ENCODE peak calls at places on chromosomes 11 and 22, in nine cellular contexts. O is PC-3, B is A549, P is mammary epithelial cell, Z is Panc1, I is psoas muscle, E is pancreas, M is AG04449, L is esophagus squamous epithelium. X is an unnamed sample.

GRCh38 chr11:115473167-115473566 is 31.0 kb downstream of the CADM1 start:
- DNase-seq in P (no peak), I (no peak), O (no peak), M (no peak), L (no peak), Z (no peak), B (no peak), E (no peak), X (no peak)

GRCh38 chr11:120404495-120404894 is 68.3 kb downstream of the ARHGEF12 start:
- DNase-seq in P (no peak), L (no peak), O (no peak), I (no peak), M (no peak), B (no peak), Z (no peak), E (no peak), X (no peak)

GRCh38 chr11:61297741-61298140 is 2.6 kb upstream of the VWCE start:
- DNase-seq in I (peak; percentile 42), B (no peak), L (no peak), Z (no peak), M (peak; percentile 40), O (peak; percentile 45), P (peak; percentile 97), E (no peak), X (peak; percentile 88)

GRCh38 chr11:128624269-128625170 is 37.2 kb upstream of the ETS1 start:
- DNase-seq in P (no peak), B (no peak), L (no peak), I (no peak), M (no peak), Z (no peak), E (peak; percentile 49), O (no peak), X (no peak)

GRCh38 chr11:61581931-61582330 is 1.1 kb upstream of the SYT7 start:
- DNase-seq in I (no peak), O (no peak), E (no peak), B (no peak), M (no peak), L (no peak), Z (no peak), P (no peak), X (no peak)

GRCh38 chr22:48749555-48750227 is 1078.0 kb downstream of the BRD1 start:
- DNase-seq in Z (no peak), O (no peak), M (no peak), E (no peak), L (no peak), I (no peak), B (no peak), P (no peak), X (no peak)

GRCh38 chr11:34972892-34973291 is 56.5 kb downstream of the PDHX start:
- DNase-seq in Z (no peak), P (no peak), L (no peak), I (no peak), E (no peak), O (no peak), M (no peak), B (no peak), X (peak; percentile 62)

GRCh38 chr22:26033071-26033470 is 136.2 kb upstream of the SEZ6L start:
- DNase-seq in E (no peak), B (no peak), O (no peak), Z (no peak), L (no peak), M (no peak), P (no peak), I (no peak), X (no peak)

GRCh38 chr11:17653606-17654005 is 65.8 kb upstream of the MYOD1 start:
- DNase-seq in M (no peak), E (no peak), I (no peak), Z (no peak), B (no peak), O (no peak), P (no peak), L (no peak), X (no peak)

GRCh38 chr11:45314900-45315299 is 28.8 kb upstream of the SYT13 start:
- DNase-seq in Z (no peak), I (no peak), O (no peak), B (no peak), E (no peak), L (no peak), M (no peak), P (no peak), X (no peak)

GRCh38 chr11:13297917-13298356 is 20.3 kb downstream of the BMAL1 start:
- DNase-seq in E (no peak), O (no peak), B (no peak), I (no peak), Z (no peak), M (no peak), L (no peak), P (no peak), X (no peak)

GRCh38 chr22:37051629-37052385 is at the start of gene KCTD17:
- DNase-seq in L (no peak), I (peak; percentile 78), E (peak; percentile 64), Z (no peak), P (peak; percentile 53), B (peak; percentile 53), M (no peak), O (peak; percentile 58), X (no peak)

GRCh38 chr11:33867566-33867965 is 24.3 kb downstream of the LMO2 start:
- DNase-seq in E (no peak), L (no peak), O (no peak), B (no peak), M (no peak), P (no peak), I (no peak), Z (no peak), X (no peak)

GRCh38 chr11:122104381-122104780 is 11.6 kb downstream of the BLID start:
- DNase-seq in Z (no peak), M (no peak), L (no peak), P (no peak), O (no peak), E (no peak), B (no peak), I (no peak), X (no peak)

GRCh38 chr11:31803813-31804438 is 7.2 kb downstream of the PAX6 start:
- DNase-seq in O (no peak), M (no peak), P (no peak), I (no peak), B (no peak), E (no peak), L (no peak), Z (no peak), X (no peak)
- H3K4me3 ChIP-seq in O (no peak overlapping the region), M (no peak overlapping the region), P (no peak overlapping the region), I (peak overlapping the region; percentile 50), B (no peak overlapping the region), E (no peak overlapping the region), L (no peak overlapping the region), Z (no peak overlapping the region), X (no peak overlapping the region)

GRCh38 chr11:95816037-95816436 is 25.7 kb downstream of the CEP57 start:
- DNase-seq in Z (no peak), L (no peak), P (no peak), I (no peak), B (no peak), O (no peak), E (no peak), M (no peak), X (no peak)
- TF ChIP-seq CTCF in Z (no peak), L (no peak), P (no peak), I (no peak), B (no peak), O (no peak), E (no peak), M (no peak), X (no peak)

GRCh38 chr11:1011320-1011698 is 25.2 kb downstream of the MUC6 start:
- DNase-seq in E (peak; percentile 80), I (no peak), B (no peak), M (no peak), O (no peak), L (no peak), P (no peak), Z (no peak), X (no peak)

GRCh38 chr11:1012740-1013627 is 23.5 kb downstream of the MUC6 start:
- DNase-seq in B (no peak), O (no peak), L (no peak), P (no peak), E (no peak), I (no peak), Z (no peak), M (no peak), X (no peak)

GRCh38 chr11:1010551-1011319 is 25.8 kb downstream of the MUC6 start:
- DNase-seq in B (no peak), L (no peak), O (no peak), I (no peak), Z (no peak), E (peak; percentile 88), P (no peak), M (no peak), X (no peak)

GRCh38 chr11:1013628-1013935 is 22.9 kb downstream of the MUC6 start:
- DNase-seq in O (no peak), L (no peak), B (no peak), I (no peak), M (no peak), E (no peak), Z (no peak), P (no peak), X (no peak)

DNA sequence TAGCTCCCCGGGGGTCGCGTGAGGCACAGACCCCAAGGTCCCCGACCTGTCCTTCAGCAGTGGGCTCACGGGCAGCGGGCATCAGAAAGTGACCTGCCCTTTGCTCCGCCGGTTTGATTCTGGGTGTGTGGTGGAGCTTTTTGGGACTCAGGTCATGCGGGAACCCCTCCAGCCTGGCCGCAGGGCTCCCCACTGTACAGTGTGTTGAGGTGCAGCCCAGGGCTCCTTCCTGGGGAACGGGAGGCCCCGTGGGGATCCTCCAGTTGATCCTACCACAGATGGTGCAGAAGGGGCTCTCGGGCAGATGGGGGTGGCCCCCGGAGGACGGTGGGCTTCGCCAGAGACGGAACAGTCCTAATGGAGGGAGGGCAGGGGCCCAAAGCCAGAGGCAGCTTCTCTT is 24.2 kb downstream of the MUC6 start:
- DNase-seq in Z (no peak), O (no peak), P (no peak), I (no peak), M (no peak), L (no peak), E (no peak), B (no peak), X (no peak)
- H3K4me3 ChIP-seq in Z (no peak overlapping the region), O (no peak overlapping the region), P (no peak overlapping the region), I (no peak overlapping the region), M (no peak overlapping the region), L (no peak overlapping the region), E (no peak overlapping the region), B (no peak overlapping the region), X (no peak overlapping the region)

GRCh38 chr11:116842909-116843308 is 5.5 kb upstream of the APOA1 start:
- DNase-seq in P (no peak), I (no peak), B (peak; percentile 12), L (no peak), E (no peak), M (no peak), O (no peak), Z (no peak), X (no peak)

GRCh38 chr11:116840746-116841296 is 3.4 kb upstream of the APOA1 start:
- DNase-seq in P (no peak), B (no peak), O (no peak), Z (no peak), E (no peak), M (no peak), L (no peak), I (no peak), X (no peak)

GRCh38 chr11:116838321-116839084 is 1.1 kb upstream of the APOA1 start:
- DNase-seq in O (no peak), Z (no peak), P (no peak), I (no peak), M (no peak), L (no peak), E (no peak), B (no peak), X (no peak)

GRCh38 chr11:116842117-116842516 is 4.7 kb upstream of the APOA1 start:
- DNase-seq in L (no peak), P (no peak), M (no peak), Z (no peak), B (no peak), E (no peak), O (no peak), I (no peak), X (no peak)

GRCh38 chr11:116840224-116840745 is 2.9 kb upstream of the APOA1 start:
- DNase-seq in B (no peak), L (no peak), Z (no peak), I (no peak), E (no peak), O (no peak), M (no peak), P (no peak), X (no peak)
- TF ChIP-seq CTCF in B (no peak), L (no peak), Z (no peak), I (no peak), E (no peak), O (peak; percentile 41), M (peak; percentile 24), P (peak; percentile 9), X (peak; percentile 32)